ENCODE peak calls at places on chromosomes 16 and 17, in five cellular contexts. One of them, this sample, is unnamed.

GRCh38 chr17:55704412-55704811 is 18.3 kb downstream of the TMEM100 start:
- DNase-seq in neural progenitor cell: no peak
- DNase-seq in H1: no peak
- DNase-seq in fibroblast of lung: no peak
- DNase-seq in A673: no peak
- DNase-seq in this sample: no peak

GRCh38 chr16:14564881-14565687 is 65.0 kb downstream of the PARN start:
- DNase-seq in neural progenitor cell: no peak
- DNase-seq in H1: no peak
- DNase-seq in fibroblast of lung: peak
- DNase-seq in A673: peak
- DNase-seq in this sample: peak

GRCh38 chr17:60563743-60564142 is 36.2 kb upstream of the PPM1D start:
- DNase-seq in neural progenitor cell: no peak
- DNase-seq in H1: no peak
- DNase-seq in fibroblast of lung: no peak
- DNase-seq in A673: no peak
- DNase-seq in this sample: no peak

GRCh38 chr17:622356-622755 is 92.3 kb downstream of the VPS53 start:
- DNase-seq in neural progenitor cell: no peak
- DNase-seq in H1: no peak
- DNase-seq in fibroblast of lung: peak
- DNase-seq in A673: peak
- DNase-seq in this sample: peak

GRCh38 chr16:27769561-27770222 is 219.7 kb downstream of the KATNIP start:
- DNase-seq in neural progenitor cell: no peak
- DNase-seq in H1: no peak
- DNase-seq in fibroblast of lung: no peak
- DNase-seq in A673: no peak
- DNase-seq in this sample: peak

GRCh38 chr16:61936522-61936921 is 99.7 kb downstream of the CDH8 start:
- DNase-seq in neural progenitor cell: peak
- DNase-seq in H1: no peak
- DNase-seq in fibroblast of lung: no peak
- DNase-seq in A673: peak
- DNase-seq in this sample: no peak

GRCh38 chr17:29613371-29613837 is 9.3 kb downstream of the CORO6 start:
- DNase-seq in neural progenitor cell: peak
- DNase-seq in H1: no peak
- DNase-seq in fibroblast of lung: peak
- DNase-seq in A673: no peak
- DNase-seq in this sample: no peak

GRCh38 chr17:31654936-31655335 is 204.1 kb downstream of the COPRS start:
- DNase-seq in neural progenitor cell: no peak
- DNase-seq in H1: no peak
- DNase-seq in fibroblast of lung: peak
- DNase-seq in A673: no peak
- DNase-seq in this sample: peak

GRCh38 chr16:8931864-8932263 is 31.8 kb downstream of the USP7 start:
- DNase-seq in neural progenitor cell: peak
- DNase-seq in H1: no peak
- DNase-seq in fibroblast of lung: peak
- DNase-seq in A673: peak
- DNase-seq in this sample: peak

GRCh38 chr17:8674344-8675305 is 44.1 kb upstream of the MYH10 start:
- DNase-seq in neural progenitor cell: no peak
- DNase-seq in H1: no peak
- DNase-seq in fibroblast of lung: peak
- DNase-seq in A673: no peak
- DNase-seq in this sample: no peak

GRCh38 chr17:22265807-22266206 is 573.5 kb downstream of the KCNJ18 start:
- DNase-seq in neural progenitor cell: no peak
- DNase-seq in H1: no peak
- DNase-seq in fibroblast of lung: no peak
- DNase-seq in A673: no peak
- DNase-seq in this sample: no peak

GRCh38 chr17:36779550-36779949 is 157.7 kb upstream of the LHX1 start:
- DNase-seq in neural progenitor cell: no peak
- DNase-seq in H1: no peak
- DNase-seq in fibroblast of lung: no peak
- DNase-seq in A673: no peak
- DNase-seq in this sample: no peak

GRCh38 chr17:9185688-9186289 is 164.5 kb downstream of the NTN1 start:
- DNase-seq in neural progenitor cell: no peak
- DNase-seq in H1: no peak
- DNase-seq in fibroblast of lung: no peak
- DNase-seq in A673: no peak
- DNase-seq in this sample: no peak

GRCh38 chr17:17557796-17558195 is 33.7 kb downstream of the PEMT start:
- DNase-seq in neural progenitor cell: no peak
- DNase-seq in H1: no peak
- DNase-seq in fibroblast of lung: no peak
- DNase-seq in A673: no peak
- DNase-seq in this sample: no peak

GRCh38 chr16:15857779-15858560 is 1.1 kb upstream of the MYH11 start:
- DNase-seq in neural progenitor cell: peak
- DNase-seq in H1: no peak
- DNase-seq in fibroblast of lung: peak
- DNase-seq in A673: no peak
- DNase-seq in this sample: no peak

GRCh38 chr16:75266738-75267630 is 15.6 kb upstream of the BCAR1 start:
- DNase-seq in neural progenitor cell: no peak
- DNase-seq in H1: no peak
- DNase-seq in fibroblast of lung: no peak
- DNase-seq in A673: no peak
- DNase-seq in this sample: no peak

GRCh38 chr16:22942812-22943211 is 128.8 kb downstream of the HS3ST2 start:
- DNase-seq in neural progenitor cell: no peak
- DNase-seq in H1: no peak
- DNase-seq in fibroblast of lung: no peak
- DNase-seq in A673: no peak
- DNase-seq in this sample: no peak

GRCh38 chr16:2824626-2825025 is 5.5 kb upstream of the ZG16B start:
- DNase-seq in neural progenitor cell: no peak
- DNase-seq in H1: no peak
- DNase-seq in fibroblast of lung: no peak
- DNase-seq in A673: no peak
- DNase-seq in this sample: no peak

GRCh38 chr17:49592263-49592662 is 16.6 kb downstream of the NXPH3 start:
- DNase-seq in neural progenitor cell: no peak
- DNase-seq in H1: no peak
- DNase-seq in fibroblast of lung: no peak
- DNase-seq in A673: no peak
- DNase-seq in this sample: no peak

GRCh38 chr16:15055141-15056053 is 477 bp downstream of the NTAN1 start:
- DNase-seq in neural progenitor cell: peak
- DNase-seq in H1: no peak
- DNase-seq in fibroblast of lung: peak
- DNase-seq in A673: no peak
- DNase-seq in this sample: peak

GRCh38 chr17:49180303-49180702 is 30.1 kb downstream of the GNGT2 start:
- DNase-seq in neural progenitor cell: peak
- DNase-seq in H1: no peak
- DNase-seq in fibroblast of lung: peak
- DNase-seq in A673: peak
- DNase-seq in this sample: no peak

GRCh38 chr16:67248401-67249177 is at the start of gene SLC9A5:
- DNase-seq in neural progenitor cell: peak
- DNase-seq in H1: no peak
- DNase-seq in fibroblast of lung: no peak
- DNase-seq in A673: no peak
- DNase-seq in this sample: no peak

GRCh38 chr16:1305823-1306222 is 3.6 kb upstream of the UBE2I start:
- DNase-seq in neural progenitor cell: no peak
- DNase-seq in H1: no peak
- DNase-seq in fibroblast of lung: no peak
- DNase-seq in A673: no peak
- DNase-seq in this sample: no peak

GRCh38 chr16:56281256-56281805 is 90.0 kb downstream of the GNAO1 start:
- DNase-seq in neural progenitor cell: peak
- DNase-seq in H1: peak
- DNase-seq in fibroblast of lung: no peak
- DNase-seq in A673: peak
- DNase-seq in this sample: no peak

GRCh38 chr17:80413771-80414507 is 1.0 kb upstream of the ENDOV start:
- DNase-seq in neural progenitor cell: no peak
- DNase-seq in H1: no peak
- DNase-seq in fibroblast of lung: no peak
- DNase-seq in A673: no peak
- DNase-seq in this sample: peak

GRCh38 chr16:86663691-86664517 is 85.6 kb downstream of the FOXL1 start:
- DNase-seq in neural progenitor cell: no peak
- DNase-seq in H1: no peak
- DNase-seq in fibroblast of lung: peak
- DNase-seq in A673: no peak
- DNase-seq in this sample: peak

GRCh38 chr16:81469710-81470481 is 25.3 kb downstream of the CMIP start:
- DNase-seq in neural progenitor cell: no peak
- DNase-seq in H1: no peak
- DNase-seq in fibroblast of lung: no peak
- DNase-seq in A673: no peak
- DNase-seq in this sample: no peak

GRCh38 chr16:71367243-71367976 is 8.9 kb downstream of the CALB2 start:
- DNase-seq in neural progenitor cell: peak
- DNase-seq in H1: peak
- DNase-seq in fibroblast of lung: peak
- DNase-seq in A673: peak
- DNase-seq in this sample: peak

GRCh38 chr17:3845361-3845753 is 689 bp downstream of the NCBP3 start:
- DNase-seq in neural progenitor cell: no peak
- DNase-seq in H1: no peak
- DNase-seq in fibroblast of lung: peak
- DNase-seq in A673: no peak
- DNase-seq in this sample: peak

GRCh38 chr17:58242171-58242784 is 3.9 kb downstream of the LPO start:
- DNase-seq in neural progenitor cell: no peak
- DNase-seq in H1: no peak
- DNase-seq in fibroblast of lung: no peak
- DNase-seq in A673: peak
- DNase-seq in this sample: no peak

GRCh38 chr16:3576211-3576610 is 992 bp downstream of the NLRC3 start:
- DNase-seq in neural progenitor cell: no peak
- DNase-seq in H1: no peak
- DNase-seq in fibroblast of lung: no peak
- DNase-seq in A673: no peak
- DNase-seq in this sample: no peak

GRCh38 chr16:71383054-71383773 is 24.7 kb downstream of the CALB2 start:
- DNase-seq in neural progenitor cell: peak
- DNase-seq in H1: no peak
- DNase-seq in fibroblast of lung: no peak
- DNase-seq in A673: no peak
- DNase-seq in this sample: peak

GRCh38 chr17:50269477-50270429 is 4.5 kb upstream of the TMEM92 start:
- DNase-seq in neural progenitor cell: peak
- DNase-seq in H1: no peak
- DNase-seq in fibroblast of lung: peak
- DNase-seq in A673: peak
- DNase-seq in this sample: peak

GRCh38 chr17:76720941-76721340 is 5.5 kb downstream of the JMJD6 start:
- DNase-seq in neural progenitor cell: no peak
- DNase-seq in H1: no peak
- DNase-seq in fibroblast of lung: no peak
- DNase-seq in A673: no peak
- DNase-seq in this sample: no peak

GRCh38 chr17:76721463-76721862 is 4.9 kb downstream of the JMJD6 start:
- DNase-seq in neural progenitor cell: no peak
- DNase-seq in H1: no peak
- DNase-seq in fibroblast of lung: no peak
- DNase-seq in A673: no peak
- DNase-seq in this sample: no peak

GRCh38 chr17:76720211-76720610 is 6.2 kb downstream of the JMJD6 start:
- DNase-seq in neural progenitor cell: no peak
- DNase-seq in H1: no peak
- DNase-seq in fibroblast of lung: no peak
- DNase-seq in A673: no peak
- DNase-seq in this sample: no peak

GRCh38 chr17:76723812-76724211 is 2.6 kb downstream of the JMJD6 start:
- DNase-seq in neural progenitor cell: no peak
- DNase-seq in H1: no peak
- DNase-seq in fibroblast of lung: no peak
- DNase-seq in A673: no peak
- DNase-seq in this sample: no peak

DNA sequence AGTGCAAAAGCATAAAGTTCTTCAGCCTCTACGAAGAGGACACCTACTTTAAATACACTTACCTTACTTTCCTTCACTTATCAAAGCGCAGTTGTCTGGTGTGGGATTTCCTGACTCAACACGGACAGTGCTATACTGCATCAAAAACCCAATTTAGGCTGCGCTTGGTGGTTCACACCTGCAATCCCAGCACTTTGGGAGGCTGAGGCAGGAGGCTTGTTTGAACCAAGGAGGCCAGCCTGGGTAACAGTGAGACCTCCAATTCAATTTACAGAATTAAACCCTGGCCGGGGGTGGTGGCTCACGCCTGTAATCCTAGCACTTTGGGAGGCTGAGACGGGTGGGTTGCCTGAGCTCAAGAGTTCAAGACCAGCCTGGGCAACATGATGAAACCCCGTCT is 4.1 kb downstream of the JMJD6 start:
- DNase-seq in neural progenitor cell: no peak
- DNase-seq in H1: no peak
- DNase-seq in fibroblast of lung: no peak
- DNase-seq in A673: no peak
- DNase-seq in this sample: no peak
- TF ChIP-seq EZH2 in neural progenitor cell: no peak
- TF ChIP-seq EZH2 in H1: no peak
- TF ChIP-seq EZH2 in fibroblast of lung: no peak
- TF ChIP-seq EZH2 in A673: no peak
- TF ChIP-seq EZH2 in this sample: no peak

DNA sequence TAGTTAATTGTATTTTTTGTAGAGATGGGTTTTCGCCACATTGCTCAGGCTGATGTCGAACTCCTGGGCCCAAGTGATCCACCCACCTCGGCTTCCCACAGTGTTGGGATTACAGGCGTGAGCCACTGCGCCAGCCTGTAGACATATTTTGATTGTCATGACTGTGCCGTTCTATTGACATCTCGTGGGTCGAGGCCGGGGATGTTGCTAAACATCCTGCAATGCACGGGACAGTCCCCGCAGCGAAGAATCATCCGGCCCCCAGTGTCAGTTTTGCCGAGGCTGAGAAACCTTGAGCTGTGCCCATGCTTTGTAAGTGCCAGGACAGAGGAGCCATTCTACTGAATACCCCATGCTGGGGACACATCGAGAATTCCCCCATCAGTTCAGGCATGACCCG is 69.1 kb upstream of the GSE1 start:
- DNase-seq in neural progenitor cell: no peak
- DNase-seq in H1: no peak
- DNase-seq in fibroblast of lung: no peak
- DNase-seq in A673: no peak
- DNase-seq in this sample: no peak
- TF ChIP-seq EZH2 in neural progenitor cell: no peak
- TF ChIP-seq EZH2 in H1: no peak
- TF ChIP-seq EZH2 in fibroblast of lung: no peak
- TF ChIP-seq EZH2 in A673: no peak
- TF ChIP-seq EZH2 in this sample: no peak

GRCh38 chr17:46818929-46819859 is 702 bp upstream of the WNT3 start:
- DNase-seq in neural progenitor cell: peak
- DNase-seq in H1: no peak
- DNase-seq in fibroblast of lung: no peak
- DNase-seq in A673: no peak
- DNase-seq in this sample: no peak
- TF ChIP-seq EZH2 in neural progenitor cell: peak
- TF ChIP-seq EZH2 in H1: peak
- TF ChIP-seq EZH2 in fibroblast of lung: peak
- TF ChIP-seq EZH2 in A673: peak
- TF ChIP-seq EZH2 in this sample: no peak

GRCh38 chr16:21283521-21284289 is 5.6 kb upstream of the CRYM start:
- DNase-seq in neural progenitor cell: peak
- DNase-seq in H1: peak
- DNase-seq in fibroblast of lung: peak
- DNase-seq in A673: peak
- DNase-seq in this sample: peak
- TF ChIP-seq EZH2 in neural progenitor cell: no peak
- TF ChIP-seq EZH2 in H1: no peak
- TF ChIP-seq EZH2 in fibroblast of lung: no peak
- TF ChIP-seq EZH2 in A673: peak
- TF ChIP-seq EZH2 in this sample: no peak

This sample was measured in mammary epithelial cell.